ENCODE peak calls at places on chromosomes 3 and 15, in eight cellular contexts. E, Z, P, A, X, M, J and Y are unnamed samples.

GRCh38 chr3:189232790-189233189 is 61.0 kb downstream of the TPRG1 start:
- DNase-seq in A (no peak), P (no peak), X (no peak), J (no peak), E (no peak), Z (no peak), M (no peak), Y (no peak)

GRCh38 chr3:193630005-193630404 is 37.0 kb downstream of the OPA1 start:
- DNase-seq in A (no peak), J (no peak), Z (no peak), M (no peak), P (no peak), X (no peak), E (no peak), Y (no peak)

GRCh38 chr15:67833504-67834248 is 6.2 kb downstream of the RNU6-1 start:
- DNase-seq in Z (peak; percentile 64), P (no peak), X (no peak), A (no peak), E (peak; percentile 83), J (no peak), M (peak; percentile 47), Y (peak; percentile 68)

GRCh38 chr3:182092662-182093262 is 381.0 kb downstream of the SOX2 start:
- DNase-seq in E (peak; percentile 7), X (no peak), A (no peak), P (no peak), M (no peak), J (no peak), Z (peak; percentile 2), Y (no peak)

GRCh38 chr3:141859651-141860050 is 16.8 kb upstream of the ATP1B3 start:
- DNase-seq in M (no peak), P (no peak), J (no peak), A (no peak), X (no peak), E (no peak), Z (no peak), Y (no peak)

GRCh38 chr3:58536501-58537411 is at the start of gene ACOX2:
- DNase-seq in X (no peak), A (no peak), P (no peak), Z (no peak), M (peak; percentile 48), J (no peak), E (no peak), Y (no peak)

GRCh38 chr3:107772016-107772415 is 249.3 kb downstream of the BBX start:
- DNase-seq in Z (no peak), M (no peak), X (no peak), A (no peak), J (no peak), E (no peak), P (no peak), Y (no peak)

GRCh38 chr3:42497009-42497731 is 5.3 kb upstream of the VIPR1 start:
- DNase-seq in A (no peak), J (peak; percentile 7), E (peak; percentile 90), X (no peak), P (no peak), Z (no peak), M (peak; percentile 22), Y (peak; percentile 37)

GRCh38 chr15:101237161-101237775 is 14.6 kb downstream of the CHSY1 start:
- DNase-seq in M (no peak), E (no peak), J (no peak), P (no peak), A (no peak), Z (no peak), X (no peak), Y (no peak)

GRCh38 chr3:52614689-52615088 is 71.0 kb downstream of the PBRM1 start:
- DNase-seq in Z (no peak), A (no peak), X (no peak), M (no peak), P (no peak), E (no peak), J (no peak), Y (no peak)

GRCh38 chr15:68595260-68595564 is 16.4 kb downstream of the CORO2B start:
- DNase-seq in P (no peak), Z (no peak), M (no peak), X (no peak), A (no peak), E (no peak), J (no peak), Y (no peak)

GRCh38 chr3:194272861-194273266 is 78.3 kb downstream of the CPN2 start:
- DNase-seq in P (no peak), A (no peak), M (no peak), J (no peak), E (no peak), X (no peak), Z (no peak), Y (no peak)

GRCh38 chr3:46668591-46668990 is 24.9 kb downstream of the ALS2CL start:
- DNase-seq in M (peak; percentile 21), A (no peak), P (no peak), E (no peak), Z (no peak), X (no peak), J (no peak), Y (no peak)

GRCh38 chr3:156477306-156477705 is 77.6 kb downstream of the SSR3 start:
- DNase-seq in X (no peak), Z (no peak), P (no peak), E (no peak), J (no peak), A (no peak), M (no peak), Y (no peak)

GRCh38 chr15:44718180-44718926 is 7.0 kb downstream of the B2M start:
- DNase-seq in J (no peak), X (no peak), M (no peak), P (no peak), Z (no peak), A (no peak), E (no peak), Y (no peak)

GRCh38 chr3:8662594-8662993 is 18.0 kb upstream of the SSUH2 start:
- DNase-seq in Z (no peak), E (no peak), J (no peak), M (no peak), P (no peak), A (no peak), X (no peak), Y (no peak)

GRCh38 chr3:132231633-132232032 is 85.6 kb upstream of the ACP3 start:
- DNase-seq in P (no peak), J (no peak), M (no peak), E (no peak), A (peak; percentile 15), Z (no peak), X (no peak), Y (no peak)

GRCh38 chr3:120909602-120909878 is 1.5 kb downstream of the STXBP5L start:
- DNase-seq in Z (peak; percentile 2), X (no peak), E (peak; percentile 3), J (no peak), P (no peak), M (no peak), A (no peak), Y (no peak)

GRCh38 chr3:49024449-49024848 is 2.5 kb downstream of the NDUFAF3 start:
- DNase-seq in M (no peak), X (no peak), Z (no peak), P (no peak), A (no peak), E (no peak), J (no peak), Y (no peak)

GRCh38 chr3:39260957-39261356 is 18.9 kb downstream of the CX3CR1 start:
- DNase-seq in J (no peak), A (no peak), Z (no peak), P (peak; percentile 42), M (peak; percentile 60), E (peak; percentile 15), X (peak; percentile 63), Y (peak; percentile 40)

GRCh38 chr3:144362126-144362525 is 390.5 kb downstream of the DIPK2A start:
- DNase-seq in A (no peak), P (no peak), M (no peak), Z (no peak), J (no peak), E (no peak), X (no peak), Y (no peak)

GRCh38 chr3:31957106-31957505 is 24.0 kb downstream of the OSBPL10 start:
- DNase-seq in E (no peak), M (no peak), J (no peak), X (no peak), Z (no peak), P (no peak), A (no peak), Y (no peak)

GRCh38 chr15:68062946-68063345 is 8.8 kb downstream of the PIAS1 start:
- DNase-seq in E (no peak), X (no peak), J (no peak), M (no peak), A (no peak), P (no peak), Z (no peak), Y (no peak)

GRCh38 chr3:64294771-64295170 is 69.5 kb upstream of the PRICKLE2 start:
- DNase-seq in J (no peak), E (no peak), X (no peak), A (no peak), Z (no peak), M (no peak), P (no peak), Y (no peak)

GRCh38 chr3:187000711-187001151 is 70.4 kb downstream of the ST6GAL1 start:
- DNase-seq in A (no peak), J (no peak), M (no peak), Z (no peak), E (no peak), P (no peak), X (no peak), Y (no peak)

GRCh38 chr3:65356331-65357286 is 668.8 kb upstream of the ADAMTS9 start:
- DNase-seq in X (no peak), J (peak; percentile 11), P (no peak), A (no peak), Z (no peak), M (no peak), E (peak; percentile 87), Y (no peak)

GRCh38 chr3:126554560-126555525 is 3.9 kb downstream of the C3orf22 start:
- DNase-seq in Z (no peak), X (no peak), J (peak; percentile 7), A (no peak), M (peak; percentile 7), E (no peak), P (no peak), Y (no peak)

GRCh38 chr15:100759698-100760356 is 119.8 kb upstream of the ALDH1A3 start:
- DNase-seq in J (no peak), X (no peak), A (peak; percentile 41), M (no peak), Z (no peak), P (no peak), E (peak; percentile 54), Y (no peak)

GRCh38 chr3:58269356-58269755 is 31.8 kb downstream of the ABHD6 start:
- DNase-seq in E (no peak), P (no peak), A (no peak), Z (no peak), J (no peak), X (no peak), M (no peak), Y (no peak)

GRCh38 chr15:57618325-57618724 is 26.6 kb downstream of the MYZAP start:
- DNase-seq in A (no peak), E (no peak), M (no peak), X (no peak), Z (no peak), P (no peak), J (no peak), Y (no peak)

GRCh38 chr3:107942244-107942643 is 148.6 kb downstream of the CD47 start:
- DNase-seq in P (no peak), J (no peak), X (peak; percentile 9), E (no peak), M (no peak), Z (no peak), A (no peak), Y (no peak)

GRCh38 chr15:90592144-90592887 is 62.6 kb downstream of the CRTC3 start:
- DNase-seq in Z (no peak), J (no peak), X (no peak), E (no peak), A (no peak), M (no peak), P (no peak), Y (peak; percentile 16)

GRCh38 chr3:15315003-15315402 is 17.4 kb downstream of the SH3BP5 start:
- DNase-seq in Z (no peak), A (no peak), J (no peak), P (no peak), M (no peak), E (no peak), X (no peak), Y (no peak)

GRCh38 chr3:64207289-64208086 is 17.8 kb downstream of the PRICKLE2 start:
- DNase-seq in P (no peak), E (peak; percentile 41), X (no peak), M (no peak), Z (no peak), J (no peak), A (no peak), Y (no peak)